ENCODE peak calls at places on chromosomes 5 and 9, in seven cellular contexts. V is nephron progenitor cell, O is GM06990, F is RWPE2, A is astrocyte of the spinal cord, W is progenitor cell of endocrine pancreas, J is foreskin fibroblast. H is an unnamed sample.

GRCh38 chr5:144812770-144813169 is 642.1 kb downstream of the KCTD16 start:
- DNase-seq in V (no peak), O (no peak), F (no peak), A (peak), W (no peak), J (peak), H (no peak)

GRCh38 chr5:4563400-4563799 is 576.7 kb upstream of the ADAMTS16 start:
- DNase-seq in V (peak), O (no peak), F (no peak), A (peak), W (no peak), J (no peak), H (no peak)

GRCh38 chr5:64690417-64691151 is at the start of gene SHISAL2B:
- DNase-seq in V (peak), O (peak), F (peak), A (peak), W (peak), J (peak), H (peak)

GRCh38 chr5:124649548-124650501 is 96.6 kb downstream of the ZNF608 start:
- DNase-seq in V (no peak), O (peak), F (no peak), A (peak), W (no peak), J (peak), H (peak)

GRCh38 chr9:27154923-27155322 is 45.9 kb downstream of the TEK start:
- DNase-seq in V (no peak), O (no peak), F (no peak), A (peak), W (no peak), J (peak), H (no peak)

GRCh38 chr9:35733109-35733541 is 659 bp downstream of the CREB3 start:
- DNase-seq in V (peak), O (no peak), F (no peak), A (peak), W (no peak), J (peak), H (peak)

GRCh38 chr9:89661391-89661949 is 56.7 kb downstream of the GADD45G start:
- DNase-seq in V (no peak), O (no peak), F (no peak), A (no peak), W (no peak), J (no peak), H (no peak)

GRCh38 chr9:120331913-120332312 is 248.1 kb downstream of the CDK5RAP2 start:
- DNase-seq in V (no peak), O (no peak), F (no peak), A (peak), W (no peak), J (no peak), H (no peak)

GRCh38 chr5:92801921-92802320 is 779.1 kb downstream of the NR2F1-AS1 start:
- DNase-seq in V (peak), O (no peak), F (no peak), A (peak), W (no peak), J (peak), H (no peak)

GRCh38 chr5:113092683-113093082 is 116.1 kb downstream of the DCP2 start:
- DNase-seq in V (no peak), O (no peak), F (no peak), A (no peak), W (no peak), J (peak), H (no peak)

GRCh38 chr9:113808391-113809191 is 67.5 kb upstream of the ZNF618 start:
- DNase-seq in V (no peak), O (no peak), F (no peak), A (peak), W (no peak), J (peak), H (no peak)

GRCh38 chr5:179755022-179755421 is 22.4 kb downstream of the MAML1 start:
- DNase-seq in V (no peak), O (no peak), F (no peak), A (no peak), W (no peak), J (no peak), H (no peak)

GRCh38 chr5:59923465-59923864 is 29.9 kb upstream of the PDE4D start:
- DNase-seq in V (no peak), O (no peak), F (no peak), A (no peak), W (no peak), J (peak), H (no peak)

GRCh38 chr5:18990852-18991251 is 997.1 kb downstream of the CDH18 start:
- DNase-seq in V (no peak), O (no peak), F (no peak), A (no peak), W (no peak), J (no peak), H (no peak)

GRCh38 chr9:18759836-18760235 is 273.2 kb downstream of the SAXO1 start:
- DNase-seq in V (no peak), O (no peak), F (no peak), A (no peak), W (no peak), J (no peak), H (no peak)

GRCh38 chr5:98458004-98458403 is 315.5 kb upstream of the RGMB start:
- DNase-seq in V (no peak), O (no peak), F (no peak), A (peak), W (no peak), J (peak), H (no peak)

GRCh38 chr9:116157436-116158138 is 4.0 kb downstream of the PAPPA start:
- DNase-seq in V (peak), O (no peak), F (no peak), A (peak), W (no peak), J (peak), H (no peak)

GRCh38 chr9:107049825-107050184 is 186.8 kb downstream of the ZNF462 start:
- DNase-seq in V (no peak), O (no peak), F (no peak), A (no peak), W (no peak), J (no peak), H (no peak)

GRCh38 chr5:34017254-34017653 is 9.4 kb upstream of the AMACR start:
- DNase-seq in V (no peak), O (no peak), F (no peak), A (no peak), W (no peak), J (no peak), H (no peak)

GRCh38 chr5:111461261-111461671 is 51.1 kb downstream of the STARD4 start:
- DNase-seq in V (peak), O (no peak), F (no peak), A (peak), W (no peak), J (peak), H (no peak)

GRCh38 chr9:114069476-114070187 is 8.5 kb downstream of the AMBP start:
- DNase-seq in V (no peak), O (no peak), F (peak), A (no peak), W (no peak), J (no peak), H (no peak)

GRCh38 chr5:88732862-88733261 is 150.1 kb downstream of the MEF2C start:
- DNase-seq in V (no peak), O (no peak), F (no peak), A (no peak), W (no peak), J (no peak), H (no peak)

GRCh38 chr5:142821733-142822487 is 51.7 kb downstream of the ARHGAP26 start:
- DNase-seq in V (no peak), O (no peak), F (no peak), A (peak), W (no peak), J (peak), H (no peak)

GRCh38 chr9:35731415-35732184 is 395 bp downstream of the TLN1 start:
- DNase-seq in V (no peak), O (no peak), F (no peak), A (no peak), W (no peak), J (no peak), H (no peak)

GRCh38 chr5:127826011-127826410 is 122.8 kb downstream of the CCDC192 start:
- DNase-seq in V (no peak), O (no peak), F (no peak), A (peak), W (no peak), J (peak), H (no peak)

GRCh38 chr5:56829137-56829536 is 13.8 kb downstream of the MAP3K1 start:
- DNase-seq in V (no peak), O (no peak), F (no peak), A (no peak), W (no peak), J (no peak), H (no peak)

DNA sequence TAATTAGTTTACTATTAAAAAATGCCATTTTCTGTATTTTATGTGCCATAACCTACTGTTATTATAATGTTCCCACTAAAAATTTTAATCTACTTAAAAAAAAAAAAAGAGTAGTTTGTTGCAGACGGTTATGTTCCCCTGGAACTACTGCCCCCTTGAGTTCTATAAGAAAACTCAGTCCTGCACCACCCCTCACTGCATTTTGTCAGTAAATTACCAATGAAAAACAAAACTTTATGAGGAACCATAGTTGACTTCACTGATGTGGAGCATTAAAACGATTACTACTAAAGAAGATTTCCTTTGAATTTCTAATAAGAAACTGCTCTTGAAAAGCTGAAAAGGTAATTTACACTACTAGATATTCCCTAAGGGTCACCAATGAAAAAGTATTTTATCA is 288.7 kb downstream of the FBXL17 start:
- DNase-seq in V (no peak), O (no peak), F (no peak), A (peak), W (no peak), J (peak), H (peak)
- TF ChIP-seq CTCF in V (peak), O (peak), F (peak), A (peak), W (peak), J (peak), H (no peak)

GRCh38 chr9:13213337-13213736 is 66.2 kb downstream of the MPDZ start:
- DNase-seq in V (no peak), O (no peak), F (no peak), A (peak), W (no peak), J (peak), H (no peak)
- TF ChIP-seq CTCF in V (no peak), O (peak), F (peak), A (no peak), W (peak), J (no peak), H (no peak)

GRCh38 chr5:81154725-81155124 is 78.4 kb upstream of the CKMT2 start:
- DNase-seq in V (no peak), O (peak), F (no peak), A (no peak), W (no peak), J (no peak), H (no peak)
- TF ChIP-seq CTCF in V (no peak), O (no peak), F (no peak), A (no peak), W (no peak), J (no peak), H (no peak)

GRCh38 chr5:116068028-116068632 is 16.7 kb upstream of the COMMD10 start:
- DNase-seq in V (peak), O (no peak), F (no peak), A (peak), W (no peak), J (peak), H (peak)
- TF ChIP-seq CTCF in V (peak), O (peak), F (peak), A (peak), W (peak), J (peak), H (peak)

GRCh38 chr9:69498430-69498829 is 173.4 kb downstream of the ENTREP1 start:
- DNase-seq in V (no peak), O (no peak), F (no peak), A (no peak), W (no peak), J (no peak), H (no peak)

GRCh38 chr9:69499401-69499800 is 172.8 kb downstream of the APBA1 start:
- DNase-seq in V (no peak), O (no peak), F (no peak), A (no peak), W (no peak), J (no peak), H (no peak)

GRCh38 chr9:69496803-69497450 is 171.9 kb downstream of the ENTREP1 start:
- DNase-seq in V (no peak), O (no peak), F (no peak), A (no peak), W (no peak), J (no peak), H (no peak)

GRCh38 chr9:69499959-69500358 is 172.2 kb downstream of the APBA1 start:
- DNase-seq in V (no peak), O (no peak), F (no peak), A (no peak), W (no peak), J (no peak), H (no peak)

DNA sequence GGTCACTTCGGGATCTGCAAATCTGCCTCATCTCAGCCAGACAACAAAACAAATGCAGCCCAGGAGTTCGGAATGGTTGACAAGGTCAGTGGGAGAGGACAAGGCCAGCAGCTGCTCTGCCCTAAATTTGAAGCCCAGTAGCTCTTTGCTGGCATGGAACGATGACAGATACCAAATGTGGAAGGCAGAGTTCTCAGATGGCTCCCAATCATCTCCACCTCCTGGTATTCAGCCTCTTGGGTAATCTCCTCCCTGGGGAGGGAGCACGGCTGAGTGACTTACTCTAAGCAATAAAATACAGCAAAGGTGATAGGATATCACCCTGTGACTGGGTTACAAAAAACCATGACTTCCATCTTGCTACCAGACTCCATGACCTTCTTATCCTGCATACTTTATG is 172.8 kb downstream of the ENTREP1 start:
- DNase-seq in V (no peak), O (no peak), F (no peak), A (no peak), W (no peak), J (no peak), H (no peak)
- TF ChIP-seq CTCF in V (no peak), O (no peak), F (no peak), A (no peak), W (no peak), J (no peak), H (no peak)